ENCODE peak calls at places on chromosomes 11 and 22, in six cellular contexts. N is adrenal gland, K is suprapubic skin, O is body of pancreas, D is ovary, I is sigmoid colon. G is an unnamed sample. For H3K36me3, the result is how much of the 10 kb centered on the place peaks cover.

GRCh38 chr11:15095736-15096228 is 18.9 kb upstream of the INSC start:
- DNase-seq in N (no peak), K (no peak), O (no peak), D (no peak), I (no peak), G (no peak)

GRCh38 chr11:64472593-64473455 is 113.9 kb downstream of the RPS6KA4 start:
- DNase-seq in N (no peak), K (no peak), O (peak), D (no peak), I (no peak), G (no peak)

GRCh38 chr11:66420671-66421476 is at the start of gene NPAS4:
- DNase-seq in N (no peak), K (no peak), O (no peak), D (no peak), I (no peak), G (no peak)

GRCh38 chr22:42317691-42318547 is 47.5 kb upstream of the TCF20 start:
- DNase-seq in N (no peak), K (no peak), O (peak), D (no peak), I (peak), G (peak)

GRCh38 chr11:26231252-26231661 is 100.7 kb upstream of the ANO3 start:
- DNase-seq in N (no peak), K (no peak), O (no peak), D (no peak), I (no peak), G (no peak)

GRCh38 chr11:5336331-5336730 is 7.0 kb downstream of the OR51B5 start:
- DNase-seq in N (no peak), K (no peak), O (no peak), D (no peak), I (no peak), G (no peak)

GRCh38 chr11:119397740-119398139 is 16.2 kb upstream of the USP2 start:
- DNase-seq in N (no peak), K (no peak), O (no peak), D (no peak), I (no peak), G (no peak)

GRCh38 chr11:111166655-111167054 is 78.9 kb upstream of the POU2AF2 start:
- DNase-seq in N (no peak), K (no peak), O (no peak), D (no peak), I (no peak), G (no peak)

GRCh38 chr11:66283461-66284105 is 5.4 kb downstream of the YIF1A start:
- DNase-seq in N (no peak), K (no peak), O (no peak), D (peak), I (no peak), G (no peak)

GRCh38 chr22:20146777-20147176 is 4.1 kb downstream of the CCDC188 start:
- DNase-seq in N (no peak), K (no peak), O (no peak), D (no peak), I (no peak), G (no peak)

GRCh38 chr11:17490938-17491337 is 14.3 kb upstream of the ABCC8 start:
- DNase-seq in N (peak), K (no peak), O (no peak), D (no peak), I (no peak), G (no peak)

GRCh38 chr11:5929571-5929970 is 12.5 kb upstream of the OR56A3 start:
- DNase-seq in N (no peak), K (no peak), O (no peak), D (no peak), I (peak), G (no peak)

GRCh38 chr11:77411717-77412441 is 62.0 kb downstream of the PAK1 start:
- DNase-seq in N (peak), K (peak), O (peak), D (peak), I (peak), G (peak)

GRCh38 chr11:79461144-79461543 is 20.3 kb upstream of the TENM4 start:
- DNase-seq in N (peak), K (no peak), O (no peak), D (no peak), I (no peak), G (no peak)

GRCh38 chr22:38163844-38164577 is 17.6 kb downstream of the PLA2G6 start:
- DNase-seq in N (no peak), K (peak), O (no peak), D (no peak), I (peak), G (no peak)

GRCh38 chr11:118318112-118319030 is 13.8 kb downstream of the CD3E start:
- DNase-seq in N (no peak), K (no peak), O (no peak), D (no peak), I (no peak), G (no peak)

GRCh38 chr11:119179342-119179741 is 5.9 kb upstream of the NHERF4 start:
- DNase-seq in N (no peak), K (no peak), O (no peak), D (no peak), I (no peak), G (no peak)

GRCh38 chr11:78586452-78587046 is 11.9 kb upstream of the NARS2 start:
- DNase-seq in N (no peak), K (no peak), O (no peak), D (no peak), I (no peak), G (no peak)

GRCh38 chr11:67290801-67291200 is 1.7 kb downstream of the ANKRD13D start:
- DNase-seq in N (no peak), K (peak), O (no peak), D (peak), I (peak), G (no peak)

GRCh38 chr11:97856666-97857065 is 1164.1 kb upstream of the CNTN5 start:
- DNase-seq in N (no peak), K (no peak), O (no peak), D (no peak), I (no peak), G (no peak)

GRCh38 chr11:27431808-27432207 is 40.8 kb downstream of the LGR4 start:
- DNase-seq in N (no peak), K (no peak), O (no peak), D (no peak), I (no peak), G (no peak)

GRCh38 chr11:66309475-66309874 is 7.4 kb downstream of the CD248 start:
- DNase-seq in N (no peak), K (no peak), O (no peak), D (no peak), I (no peak), G (no peak)

GRCh38 chr22:45885941-45886395 is 91.0 kb downstream of the WNT7B start:
- DNase-seq in N (no peak), K (peak), O (peak), D (peak), I (peak), G (no peak)

GRCh38 chr11:112752563-112752962 is 208.7 kb upstream of the NCAM1 start:
- DNase-seq in N (no peak), K (no peak), O (no peak), D (no peak), I (peak), G (no peak)
- H3K36me3 ChIP-seq in N (under half), K (under half), O (under half), D (under half), I (under half), G (under half)

GRCh38 chr22:23697031-23697970 is 6.5 kb downstream of the RGL4 start:
- DNase-seq in N (no peak), K (no peak), O (no peak), D (peak), I (no peak), G (no peak)
- H3K27ac ChIP-seq in N (no peak), K (no peak), O (no peak), D (no peak), I (no peak), G (no peak)

GRCh38 chr22:26589845-26590524 is at the start of gene TPST2:
- DNase-seq in N (peak), K (peak), O (peak), D (peak), I (peak), G (peak)
- TF ChIP-seq POLR2A in N (no peak), K (no peak), O (peak), D (peak), I (peak), G (peak)

GRCh38 chr11:69651834-69652620 is 11.1 kb downstream of the CCND1 start:
- DNase-seq in N (no peak), K (no peak), O (no peak), D (no peak), I (no peak), G (no peak)
- H3K36me3 ChIP-seq in N (half or more), K (half or more), O (under half), D (under half), I (under half), G (under half)

GRCh38 chr11:123543796-123544195 is 110.6 kb downstream of the SCN3B start:
- DNase-seq in N (peak), K (no peak), O (no peak), D (no peak), I (no peak), G (no peak)
- H3K27ac ChIP-seq in N (peak), K (no peak), O (no peak), D (no peak), I (no peak), G (no peak)